ENCODE peak calls at places on chromosomes 13 and 19, in five cellular contexts. I, J, E, Y and R are unnamed samples.

GRCh38 chr19:47144630-47145029 is 14.0 kb downstream of the SAE1 start:
- DNase-seq in I (no peak), J (no peak), E (no peak), Y (no peak), R (no peak)

GRCh38 chr13:106810069-106810468 is 242.1 kb upstream of the ARGLU1 start:
- DNase-seq in I (no peak), J (no peak), E (no peak), Y (no peak), R (no peak)

GRCh38 chr19:47109541-47110375 is 3.8 kb downstream of the ZC3H4 start:
- DNase-seq in I (no peak), J (no peak), E (peak), Y (no peak), R (peak)

GRCh38 chr13:50691682-50692263 is 151.7 kb downstream of the DLEU7 start:
- DNase-seq in I (no peak), J (no peak), E (no peak), Y (no peak), R (no peak)

GRCh38 chr19:50043967-50044366 is 18.2 kb downstream of the ZNF473 start:
- DNase-seq in I (no peak), J (no peak), E (no peak), Y (no peak), R (no peak)

GRCh38 chr13:111899714-111900389 is 167.1 kb upstream of the SOX1 start:
- DNase-seq in I (no peak), J (no peak), E (no peak), Y (no peak), R (no peak)

GRCh38 chr13:52793507-52793906 is 53.9 kb upstream of the CNMD start:
- DNase-seq in I (no peak), J (no peak), E (no peak), Y (no peak), R (no peak)

GRCh38 chr13:30870049-30870884 is 35.8 kb upstream of the MEDAG start:
- DNase-seq in I (peak), J (no peak), E (peak), Y (peak), R (peak)

GRCh38 chr19:32407004-32407992 is 1.7 kb downstream of the DPY19L3 start:
- DNase-seq in I (no peak), J (no peak), E (no peak), Y (peak), R (peak)

GRCh38 chr13:59891053-59891452 is 272.7 kb downstream of the DIAPH3 start:
- DNase-seq in I (no peak), J (no peak), E (no peak), Y (no peak), R (no peak)

GRCh38 chr19:3880471-3881271 is at the start of gene ATCAY:
- DNase-seq in I (no peak), J (no peak), E (no peak), Y (no peak), R (no peak)

GRCh38 chr13:106619688-106620555 is 52.0 kb upstream of the ARGLU1 start:
- DNase-seq in I (no peak), J (peak), E (peak), Y (no peak), R (peak)

GRCh38 chr19:13938361-13939027 is at the start of gene PODNL1:
- DNase-seq in I (no peak), J (no peak), E (no peak), Y (no peak), R (peak)

GRCh38 chr13:100388923-100389322 is 199.7 kb downstream of the GGACT start:
- DNase-seq in I (no peak), J (no peak), E (no peak), Y (no peak), R (no peak)

GRCh38 chr13:27043013-27043412 is 128.6 kb downstream of the USP12 start:
- DNase-seq in I (no peak), J (peak), E (peak), Y (no peak), R (no peak)

GRCh38 chr19:1665565-1666047 is 13.2 kb upstream of the TCF3 start:
- DNase-seq in I (no peak), J (no peak), E (no peak), Y (no peak), R (no peak)

GRCh38 chr19:34368338-34368737 is 3.3 kb downstream of the GPI start:
- DNase-seq in I (no peak), J (no peak), E (no peak), Y (no peak), R (no peak)

GRCh38 chr19:34364830-34365462 is at the start of gene GPI:
- DNase-seq in I (peak), J (peak), E (peak), Y (no peak), R (peak)

GRCh38 chr19:34365463-34366401 is 736 bp downstream of the GPI start:
- DNase-seq in I (peak), J (no peak), E (peak), Y (no peak), R (peak)

GRCh38 chr19:34367424-34367957 is 2.5 kb downstream of the GPI start:
- DNase-seq in I (no peak), J (no peak), E (no peak), Y (no peak), R (peak)

GRCh38 chr19:34366670-34367423 is 1.9 kb downstream of the GPI start:
- DNase-seq in I (no peak), J (no peak), E (no peak), Y (no peak), R (no peak)
- H3K4me3 ChIP-seq in I (peak), J (no peak), E (peak), Y (peak), R (peak)

DNA sequence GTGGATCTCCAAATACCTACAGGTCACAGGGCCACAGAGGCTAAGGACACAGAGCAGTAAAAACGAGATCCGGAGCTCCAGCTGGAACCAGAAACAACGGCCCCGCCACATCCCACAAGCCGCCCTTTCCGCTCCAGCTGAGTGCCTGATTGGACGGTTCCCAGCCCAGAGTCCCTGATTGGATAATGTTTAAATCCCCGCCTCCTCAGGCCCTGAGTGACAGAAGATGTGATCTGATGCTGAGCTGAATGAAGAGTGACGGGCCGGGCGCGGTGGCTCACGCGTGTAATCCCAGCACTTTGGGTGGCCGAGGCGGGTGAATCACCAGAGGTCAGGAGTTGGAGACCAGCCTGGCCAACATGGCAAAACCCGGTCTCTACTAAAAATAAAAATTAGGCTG is at the start of gene ZNF99:
- DNase-seq in I (peak), J (no peak), E (no peak), Y (peak), R (peak)
- H3K27ac ChIP-seq in I (no peak), J (no peak), E (no peak), Y (no peak), R (no peak)

GRCh38 chr13:112931028-112931934 is 37.7 kb upstream of the MCF2L start:
- DNase-seq in I (no peak), J (peak), E (peak), Y (no peak), R (no peak)
- H3K4me3 ChIP-seq in I (peak), J (no peak), E (no peak), Y (peak), R (no peak)

GRCh38 chr13:32001392-32001768 is 30.2 kb upstream of the FRY start:
- DNase-seq in I (peak), J (no peak), E (peak), Y (no peak), R (no peak)
- H3K27ac ChIP-seq in I (no peak), J (no peak), E (no peak), Y (no peak), R (peak)

GRCh38 chr19:12052057-12052570 is 647 bp downstream of the ZNF878 start:
- DNase-seq in I (no peak), J (no peak), E (no peak), Y (no peak), R (no peak)
- H3K4me3 ChIP-seq in I (peak), J (peak), E (no peak), Y (peak), R (peak)

GRCh38 chr19:18486746-18487145 is 35.1 kb downstream of the ELL start:
- DNase-seq in I (no peak), J (no peak), E (no peak), Y (no peak), R (no peak)
- H3K27ac ChIP-seq in I (no peak), J (no peak), E (peak), Y (peak), R (no peak)

DNA sequence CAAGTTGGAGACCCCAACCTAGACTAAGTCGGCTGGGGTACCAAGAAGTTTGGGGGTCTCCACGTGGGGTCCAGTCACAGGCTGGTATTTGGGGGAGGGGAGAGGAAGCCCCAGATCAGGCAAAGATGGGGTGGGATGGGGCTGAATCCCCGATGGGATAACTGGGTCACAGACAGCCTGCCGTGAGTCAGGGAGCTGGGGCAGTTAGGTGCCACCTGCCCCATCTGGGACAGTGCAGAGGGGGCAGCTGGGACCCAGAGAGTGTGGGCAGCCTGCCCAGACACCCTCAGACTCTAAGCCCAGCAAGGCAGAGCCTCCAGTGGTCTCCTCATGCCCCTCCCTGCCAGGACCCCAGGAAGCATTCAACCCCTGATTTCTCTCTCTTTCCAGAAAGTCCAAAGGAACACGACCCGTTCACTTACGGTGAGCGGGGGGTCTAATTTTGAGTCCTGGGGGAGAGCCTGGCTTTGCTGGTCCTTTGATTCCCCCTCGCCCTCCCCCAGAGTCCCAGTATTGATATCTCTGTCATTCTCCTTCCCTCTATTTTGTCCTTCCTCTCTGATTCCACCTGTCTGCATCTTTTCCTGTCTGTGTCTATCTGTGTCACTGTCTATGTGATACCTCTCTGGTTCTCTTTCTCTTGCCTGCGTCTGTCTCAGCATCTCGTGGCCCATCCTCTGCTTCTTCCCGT is 1.7 kb downstream of the FXYD1 start:
- DNase-seq in I (peak), J (no peak), E (no peak), Y (peak), R (peak)
- H3K4me3 ChIP-seq in I (peak), J (peak), E (no peak), Y (peak), R (peak)

DNA sequence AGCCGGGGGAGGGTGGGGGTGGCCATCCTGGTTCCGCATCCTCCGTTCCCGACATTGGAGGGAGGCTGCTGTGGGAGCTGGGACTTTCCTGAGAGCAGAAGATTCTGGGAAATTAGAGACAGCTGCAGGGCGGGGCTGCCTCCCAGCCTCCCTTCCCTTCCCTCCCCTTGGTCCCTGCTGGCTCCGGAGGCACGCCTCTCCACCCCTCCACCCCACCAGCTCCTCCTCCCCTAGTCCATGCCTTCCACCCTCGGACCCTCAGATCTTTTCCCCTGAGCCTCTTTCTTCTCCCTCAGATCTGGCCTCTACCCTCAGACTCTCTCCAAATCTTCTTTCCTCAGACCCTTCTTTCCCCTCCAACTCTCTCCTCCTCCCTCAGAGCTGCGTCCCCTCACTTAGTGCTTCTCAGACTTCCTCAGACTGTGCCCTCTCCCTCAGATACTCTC is 3.1 kb upstream of the BCL3 start:
- DNase-seq in I (peak), J (no peak), E (peak), Y (peak), R (peak)
- H3K27ac ChIP-seq in I (no peak), J (no peak), E (peak), Y (peak), R (peak)